ENCODE peak calls at places on chromosome 21, in seven cellular contexts. One of them, this sample, is unnamed.
A peak's percentile ranks its signal among the peaks of the same experiment; 100 is the strongest.

GRCh38 chr21:41322496-41323382 is 6.1 kb downstream of the FAM3B start:
- DNase-seq in NCI-H510A treated with DMSO at 0.1 percent for 48 hours: peak; percentile 86
- DNase-seq in stimulated activated CD4-positive, alpha-beta T cell treated with anti-CD3 and anti-CD28 coated beads, Interleukin-1b, Interleukin-23, amount 100 ng/mL, for 4 hours: no peak
- DNase-seq in transverse colon: no peak
- DNase-seq in heart right ventricle: no peak
- DNase-seq in lower lobe of right lung: no peak
- DNase-seq in T-helper 2 cell: no peak
- DNase-seq in this sample: no peak

GRCh38 chr21:44880762-44881585 is 7.5 kb upstream of the PTTG1IP start:
- DNase-seq in heart right ventricle: no peak
- DNase-seq in lower lobe of right lung: no peak
- DNase-seq in NCI-H510A treated with DMSO at 0.1 percent for 48 hours: no peak
- DNase-seq in T-helper 2 cell: no peak
- DNase-seq in transverse colon: no peak
- DNase-seq in stimulated activated CD4-positive, alpha-beta T cell treated with anti-CD3 and anti-CD28 coated beads, Interleukin-1b, Interleukin-23, amount 100 ng/mL, for 4 hours: no peak
- DNase-seq in this sample: peak; percentile 23

GRCh38 chr21:32336711-32337110 is 38.1 kb downstream of the MRAP start:
- DNase-seq in transverse colon: no peak
- DNase-seq in heart right ventricle: no peak
- DNase-seq in stimulated activated CD4-positive, alpha-beta T cell treated with anti-CD3 and anti-CD28 coated beads, Interleukin-1b, Interleukin-23, amount 100 ng/mL, for 4 hours: no peak
- DNase-seq in NCI-H510A treated with DMSO at 0.1 percent for 48 hours: no peak
- DNase-seq in T-helper 2 cell: no peak
- DNase-seq in lower lobe of right lung: no peak
- DNase-seq in this sample: no peak

GRCh38 chr21:34046917-34047316 is 26.5 kb upstream of the MRPS6 start:
- DNase-seq in stimulated activated CD4-positive, alpha-beta T cell treated with anti-CD3 and anti-CD28 coated beads, Interleukin-1b, Interleukin-23, amount 100 ng/mL, for 4 hours: no peak
- DNase-seq in NCI-H510A treated with DMSO at 0.1 percent for 48 hours: no peak
- DNase-seq in transverse colon: no peak
- DNase-seq in lower lobe of right lung: no peak
- DNase-seq in heart right ventricle: no peak
- DNase-seq in T-helper 2 cell: no peak
- DNase-seq in this sample: no peak

GRCh38 chr21:38806153-38806941 is 618 bp downstream of the ETS2 start:
- DNase-seq in heart right ventricle: peak; percentile 54
- DNase-seq in transverse colon: peak; percentile 45
- DNase-seq in lower lobe of right lung: peak; percentile 69
- DNase-seq in stimulated activated CD4-positive, alpha-beta T cell treated with anti-CD3 and anti-CD28 coated beads, Interleukin-1b, Interleukin-23, amount 100 ng/mL, for 4 hours: peak; percentile 29
- DNase-seq in NCI-H510A treated with DMSO at 0.1 percent for 48 hours: no peak
- DNase-seq in T-helper 2 cell: peak; percentile 51
- DNase-seq in this sample: peak; percentile 50

GRCh38 chr21:33208534-33208933 is 21.2 kb upstream of the IFNAR2 start:
- DNase-seq in T-helper 2 cell: no peak
- DNase-seq in NCI-H510A treated with DMSO at 0.1 percent for 48 hours: no peak
- DNase-seq in heart right ventricle: no peak
- DNase-seq in lower lobe of right lung: no peak
- DNase-seq in transverse colon: no peak
- DNase-seq in stimulated activated CD4-positive, alpha-beta T cell treated with anti-CD3 and anti-CD28 coated beads, Interleukin-1b, Interleukin-23, amount 100 ng/mL, for 4 hours: no peak
- DNase-seq in this sample: no peak

GRCh38 chr21:26847951-26848350 is 2.7 kb upstream of the ADAMTS1 start:
- DNase-seq in NCI-H510A treated with DMSO at 0.1 percent for 48 hours: no peak
- DNase-seq in lower lobe of right lung: no peak
- DNase-seq in stimulated activated CD4-positive, alpha-beta T cell treated with anti-CD3 and anti-CD28 coated beads, Interleukin-1b, Interleukin-23, amount 100 ng/mL, for 4 hours: no peak
- DNase-seq in T-helper 2 cell: no peak
- DNase-seq in transverse colon: no peak
- DNase-seq in heart right ventricle: no peak
- DNase-seq in this sample: no peak

GRCh38 chr21:43684424-43684823 is 25.1 kb downstream of the RRP1B start:
- DNase-seq in T-helper 2 cell: no peak
- DNase-seq in heart right ventricle: no peak
- DNase-seq in stimulated activated CD4-positive, alpha-beta T cell treated with anti-CD3 and anti-CD28 coated beads, Interleukin-1b, Interleukin-23, amount 100 ng/mL, for 4 hours: no peak
- DNase-seq in lower lobe of right lung: no peak
- DNase-seq in transverse colon: no peak
- DNase-seq in NCI-H510A treated with DMSO at 0.1 percent for 48 hours: no peak
- DNase-seq in this sample: no peak

GRCh38 chr21:45506241-45506817 is 35.9 kb downstream of the SLC19A1 start:
- DNase-seq in T-helper 2 cell: no peak
- DNase-seq in stimulated activated CD4-positive, alpha-beta T cell treated with anti-CD3 and anti-CD28 coated beads, Interleukin-1b, Interleukin-23, amount 100 ng/mL, for 4 hours: no peak
- DNase-seq in heart right ventricle: no peak
- DNase-seq in transverse colon: no peak
- DNase-seq in NCI-H510A treated with DMSO at 0.1 percent for 48 hours: no peak
- DNase-seq in lower lobe of right lung: peak; percentile 35
- DNase-seq in this sample: no peak

GRCh38 chr21:43986544-43987451 is 25.3 kb upstream of the TRAPPC10 start:
- DNase-seq in heart right ventricle: no peak
- DNase-seq in T-helper 2 cell: no peak
- DNase-seq in NCI-H510A treated with DMSO at 0.1 percent for 48 hours: peak; percentile 23
- DNase-seq in transverse colon: no peak
- DNase-seq in lower lobe of right lung: no peak
- DNase-seq in stimulated activated CD4-positive, alpha-beta T cell treated with anti-CD3 and anti-CD28 coated beads, Interleukin-1b, Interleukin-23, amount 100 ng/mL, for 4 hours: no peak
- DNase-seq in this sample: no peak

GRCh38 chr21:43740497-43741156 is 21.7 kb downstream of the PDXK start:
- DNase-seq in T-helper 2 cell: peak; percentile 25
- DNase-seq in heart right ventricle: no peak
- DNase-seq in NCI-H510A treated with DMSO at 0.1 percent for 48 hours: peak; percentile 41
- DNase-seq in lower lobe of right lung: peak; percentile 69
- DNase-seq in transverse colon: peak; percentile 56
- DNase-seq in stimulated activated CD4-positive, alpha-beta T cell treated with anti-CD3 and anti-CD28 coated beads, Interleukin-1b, Interleukin-23, amount 100 ng/mL, for 4 hours: no peak
- DNase-seq in this sample: no peak

This sample was measured in stimulated activated naive CD4-positive, alpha-beta T cell.